ENCODE peak calls at places on chromosomes 6 and 20, in four cellular contexts. S is kidney epithelial cell; J is AG10803; N is CD4-positive, alpha-beta T cell. V is an unnamed sample.

GRCh38 chr6:27591660-27592059 is 118.8 kb upstream of the ZNF184 start:
- DNase-seq in S (no peak), J (no peak), N (no peak), V (no peak)

GRCh38 chr20:3275966-3276365 is 37.0 kb upstream of the SLC4A11 start:
- DNase-seq in S (no peak), J (peak), N (no peak), V (no peak)

GRCh38 chr6:50442531-50443040 is 270.7 kb upstream of the TFAP2D start:
- DNase-seq in S (no peak), J (no peak), N (no peak), V (no peak)

GRCh38 chr20:9332783-9333482 is 181.5 kb upstream of the LAMP5 start:
- DNase-seq in S (no peak), J (no peak), N (no peak), V (no peak)

GRCh38 chr6:17472653-17473183 is 79.3 kb downstream of the CAP2 start:
- DNase-seq in S (peak), J (peak), N (no peak), V (no peak)

GRCh38 chr6:45743028-45743615 is 272.5 kb downstream of the CLIC5 start:
- DNase-seq in S (no peak), J (no peak), N (no peak), V (no peak)

GRCh38 chr20:23449400-23449799 is 3.3 kb downstream of the CST11 start:
- DNase-seq in S (no peak), J (peak), N (no peak), V (no peak)

GRCh38 chr6:129486333-129486732 is 223.6 kb downstream of the ARHGAP18 start:
- DNase-seq in S (no peak), J (no peak), N (no peak), V (no peak)

GRCh38 chr6:111653961-111654360 is 48.3 kb upstream of the TRAF3IP2 start:
- DNase-seq in S (no peak), J (no peak), N (no peak), V (no peak)

GRCh38 chr20:38373231-38373867 is 27.1 kb downstream of the LBP start:
- DNase-seq in S (no peak), J (no peak), N (no peak), V (no peak)

GRCh38 chr20:8368680-8369079 is 236.6 kb downstream of the PLCB1 start:
- DNase-seq in S (no peak), J (no peak), N (no peak), V (no peak)

GRCh38 chr6:75748743-75749538 is at the start of gene MYO6:
- DNase-seq in S (no peak), J (peak), N (peak), V (peak)

GRCh38 chr6:33993091-33993490 is 152.8 kb downstream of the GRM4 start:
- DNase-seq in S (no peak), J (no peak), N (no peak), V (no peak)

GRCh38 chr6:139586273-139586672 is 211.8 kb upstream of the CITED2 start:
- DNase-seq in S (no peak), J (no peak), N (no peak), V (no peak)

GRCh38 chr6:139655783-139656705 is 281.6 kb upstream of the CITED2 start:
- DNase-seq in S (no peak), J (no peak), N (no peak), V (no peak)

GRCh38 chr6:30319146-30319835 is 7.4 kb upstream of the TRIM39 start:
- DNase-seq in S (no peak), J (no peak), N (no peak), V (no peak)

GRCh38 chr6:2179950-2180349 is 65.5 kb downstream of the GMDS start:
- DNase-seq in S (no peak), J (peak), N (no peak), V (no peak)

GRCh38 chr6:27810768-27811298 is 101.4 kb downstream of the OR2B2 start:
- DNase-seq in S (no peak), J (no peak), N (no peak), V (no peak)

GRCh38 chr6:106253194-106253593 is 72.4 kb downstream of the ATG5 start:
- DNase-seq in S (peak), J (peak), N (no peak), V (no peak)

GRCh38 chr6:44538131-44538835 is 150.8 kb downstream of the CDC5L start:
- DNase-seq in S (no peak), J (no peak), N (no peak), V (no peak)

GRCh38 chr6:161274488-161274858 is 612 bp upstream of the AGPAT4 start:
- DNase-seq in S (no peak), J (no peak), N (no peak), V (no peak)

GRCh38 chr6:1670711-1671462 is 61.2 kb downstream of the FOXC1 start:
- DNase-seq in S (no peak), J (no peak), N (no peak), V (no peak)

GRCh38 chr6:90892271-90892670 is 305.4 kb upstream of the MAP3K7 start:
- DNase-seq in S (no peak), J (no peak), N (no peak), V (no peak)

GRCh38 chr6:11207199-11207968 is 25.1 kb downstream of the NEDD9 start:
- DNase-seq in S (peak), J (peak), N (no peak), V (peak)

GRCh38 chr6:156977527-156978291 is 200.5 kb downstream of the ARID1B start:
- DNase-seq in S (no peak), J (peak), N (no peak), V (no peak)

GRCh38 chr6:1316482-1317220 is 4.8 kb downstream of the FOXQ1 start:
- DNase-seq in S (no peak), J (no peak), N (no peak), V (no peak)

GRCh38 chr6:87213364-87213763 is 58.0 kb downstream of the ZNF292 start:
- DNase-seq in S (peak), J (no peak), N (no peak), V (no peak)

GRCh38 chr20:3146732-3147341 is 12.8 kb downstream of the FASTKD5 start:
- DNase-seq in S (no peak), J (no peak), N (no peak), V (no peak)

GRCh38 chr6:45643136-45643535 is 265.4 kb upstream of the SUPT3H start:
- DNase-seq in S (no peak), J (no peak), N (no peak), V (no peak)

GRCh38 chr6:110543106-110543505 is 66.7 kb upstream of the SLC22A16 start:
- DNase-seq in S (no peak), J (no peak), N (no peak), V (no peak)

GRCh38 chr20:24980321-24981053 is 12.1 kb downstream of the APMAP start:
- DNase-seq in S (no peak), J (no peak), N (no peak), V (no peak)

GRCh38 chr6:42778072-42778471 is 3.8 kb upstream of the BICRAL start:
- DNase-seq in S (no peak), J (no peak), N (no peak), V (no peak)

GRCh38 chr6:7203939-7204338 is 96.2 kb downstream of the RREB1 start:
- DNase-seq in S (no peak), J (no peak), N (no peak), V (no peak)

GRCh38 chr6:46016063-46016608 is 476 bp upstream of the CLIC5 start:
- DNase-seq in S (no peak), J (no peak), N (no peak), V (no peak)

GRCh38 chr6:73264446-73264845 is 1.4 kb upstream of the KHDC1 start:
- DNase-seq in S (no peak), J (no peak), N (no peak), V (no peak)

GRCh38 chr6:1626481-1626880 is 16.8 kb downstream of the FOXC1 start:
- DNase-seq in S (no peak), J (no peak), N (no peak), V (no peak)

GRCh38 chr20:41149679-41150131 is 12.4 kb downstream of the PLCG1 start:
- DNase-seq in S (no peak), J (peak), N (no peak), V (no peak)

DNA sequence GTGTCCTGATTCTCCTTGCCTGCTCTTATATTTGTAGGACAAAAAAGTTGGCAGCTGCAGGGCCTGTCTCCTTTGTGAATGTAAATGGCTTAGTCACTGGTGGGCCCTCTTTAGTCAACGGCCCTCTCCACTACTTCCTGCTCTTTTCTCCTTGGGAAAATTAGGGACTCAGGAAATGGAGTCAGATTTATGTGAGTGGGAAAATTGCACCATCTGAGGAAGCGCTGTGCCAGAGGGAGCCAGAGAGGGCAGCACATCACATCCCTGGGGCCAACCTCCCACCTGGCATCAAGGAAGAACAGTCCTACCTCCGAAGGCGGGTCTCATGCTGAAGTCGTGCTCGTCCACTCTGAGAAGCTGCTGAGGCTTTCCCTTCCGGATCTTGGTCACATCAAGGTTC is 15.6 kb downstream of the GABRR2 start:
- DNase-seq in S (no peak), J (no peak), N (no peak), V (no peak)
- TF ChIP-seq CTCF in S (peak), J (no peak), N (no peak), V (no peak)

GRCh38 chr6:56772737-56773184 is 130.1 kb upstream of the DST start:
- DNase-seq in S (peak), J (peak), N (no peak), V (no peak)
- TF ChIP-seq CTCF in S (peak), J (no peak), N (no peak), V (no peak)

GRCh38 chr20:6942266-6942665 is 174.8 kb downstream of the BMP2 start:
- DNase-seq in S (no peak), J (no peak), N (no peak), V (no peak)

GRCh38 chr20:6944292-6944691 is 176.8 kb downstream of the BMP2 start:
- DNase-seq in S (no peak), J (no peak), N (no peak), V (no peak)

GRCh38 chr20:6940052-6940451 is 172.6 kb downstream of the BMP2 start:
- DNase-seq in S (no peak), J (no peak), N (no peak), V (no peak)
- TF ChIP-seq CTCF in S (peak), J (peak), N (no peak), V (peak)

GRCh38 chr20:34216382-34216742 is 24.9 kb upstream of the ASIP start:
- DNase-seq in S (no peak), J (no peak), N (no peak), V (no peak)

GRCh38 chr20:34220581-34220980 is 20.6 kb upstream of the ASIP start:
- DNase-seq in S (no peak), J (peak), N (no peak), V (no peak)

GRCh38 chr20:34211591-34211990 is 29.6 kb upstream of the ASIP start:
- DNase-seq in S (no peak), J (no peak), N (no peak), V (no peak)

GRCh38 chr20:34213213-34213612 is 28.0 kb upstream of the ASIP start:
- DNase-seq in S (no peak), J (no peak), N (no peak), V (no peak)

GRCh38 chr20:34215711-34216381 is 25.4 kb upstream of the ASIP start:
- DNase-seq in S (peak), J (peak), N (no peak), V (peak)
- TF ChIP-seq CTCF in S (no peak), J (no peak), N (no peak), V (no peak)

GRCh38 chr20:53287357-53288042 is 306.1 kb downstream of the ZNF217 start:
- DNase-seq in S (no peak), J (no peak), N (no peak), V (no peak)

GRCh38 chr20:53292347-53292746 is 301.3 kb downstream of the ZNF217 start:
- DNase-seq in S (no peak), J (no peak), N (no peak), V (no peak)

GRCh38 chr20:53294804-53295203 is 298.8 kb downstream of the ZNF217 start:
- DNase-seq in S (no peak), J (peak), N (no peak), V (no peak)

GRCh38 chr20:53296451-53297153 is 297.0 kb downstream of the ZNF217 start:
- DNase-seq in S (no peak), J (no peak), N (no peak), V (no peak)

GRCh38 chr20:53291548-53291947 is 302.1 kb downstream of the ZNF217 start:
- DNase-seq in S (no peak), J (no peak), N (no peak), V (no peak)
- TF ChIP-seq CTCF in S (peak), J (peak), N (no peak), V (no peak)

DNA sequence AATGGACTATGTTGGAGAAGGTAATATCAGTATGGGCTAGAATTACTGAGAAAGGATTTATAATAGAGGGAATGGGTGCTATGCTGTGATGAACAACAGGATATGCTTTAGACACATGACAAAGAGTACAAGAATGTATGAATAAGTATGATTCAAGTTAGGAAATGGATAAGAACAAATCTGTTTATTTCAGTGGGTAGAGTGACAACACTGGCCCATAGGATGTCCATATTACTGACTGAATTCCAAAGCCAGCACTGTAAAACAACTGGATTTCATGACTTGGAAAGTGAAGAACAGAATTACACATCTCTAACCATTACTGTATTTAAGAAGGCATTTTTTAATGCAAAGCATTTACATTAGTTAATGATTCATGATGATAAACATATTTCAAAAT is 35.9 kb downstream of the EPM2A start:
- DNase-seq in S (peak), J (peak), N (no peak), V (no peak)
- TF ChIP-seq CTCF in S (no peak), J (no peak), N (no peak), V (no peak)

GRCh38 chr6:68746376-68746775 is 111.3 kb downstream of the ADGRB3 start:
- DNase-seq in S (no peak), J (no peak), N (no peak), V (no peak)

GRCh38 chr6:68743099-68743498 is 108.0 kb downstream of the ADGRB3 start:
- DNase-seq in S (no peak), J (no peak), N (no peak), V (no peak)

GRCh38 chr6:68741501-68742343 is 106.6 kb downstream of the ADGRB3 start:
- DNase-seq in S (no peak), J (no peak), N (no peak), V (no peak)

GRCh38 chr6:68747110-68747509 is 112.0 kb downstream of the ADGRB3 start:
- DNase-seq in S (no peak), J (no peak), N (no peak), V (no peak)
- TF ChIP-seq CTCF in S (no peak), J (no peak), N (no peak), V (no peak)

DNA sequence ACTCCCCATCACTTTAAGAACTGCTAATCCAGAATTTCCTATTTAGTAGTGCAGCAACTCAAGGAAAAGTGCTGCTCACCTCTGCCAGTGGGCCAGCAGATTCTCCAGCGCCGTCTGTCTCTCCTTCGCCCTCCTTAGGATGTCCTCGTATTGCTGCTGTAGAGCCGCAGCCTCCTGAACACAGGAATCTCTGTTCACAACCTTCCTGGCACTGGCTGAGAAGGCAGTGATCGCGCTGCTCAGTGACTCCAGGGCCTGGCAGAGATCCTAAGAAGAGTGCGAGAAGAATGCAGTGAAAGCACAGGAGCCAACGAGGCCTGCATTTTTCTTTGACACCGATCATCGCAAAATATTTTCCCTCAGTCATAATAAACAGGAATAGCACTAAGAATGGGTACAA is 209.0 kb downstream of the SYNE1 start:
- DNase-seq in S (no peak), J (no peak), N (no peak), V (no peak)
- TF ChIP-seq CTCF in S (no peak), J (no peak), N (no peak), V (no peak)